ENCODE peak calls at places on chromosomes 4 and X, in nine cellular contexts. One of them, this sample, is unnamed.

GRCh38 chr4:48470135-48470534 is 13.0 kb upstream of the SLC10A4 start:
- DNase-seq in Karpas-422: no peak
- DNase-seq in HFF-Myc: no peak
- DNase-seq in M059J: no peak
- DNase-seq in KBM-7: no peak
- DNase-seq in stimulated activated CD4-positive, alpha-beta T cell treated with anti-CD3 and anti-CD28 coated beads, Interleukin-12 subunit alpha, Interleukin-12 subunit beta, amount 100 ng/mL, for 24 hours: no peak
- DNase-seq in neural crest cell: no peak
- DNase-seq in left cardiac atrium: no peak
- DNase-seq in AG08396: no peak
- DNase-seq in this sample: no peak

GRCh38 chrX:56802921-56803848 is 74.1 kb downstream of the NBDY start:
- DNase-seq in Karpas-422: peak
- DNase-seq in HFF-Myc: no peak
- DNase-seq in M059J: peak
- DNase-seq in KBM-7: no peak
- DNase-seq in stimulated activated CD4-positive, alpha-beta T cell treated with anti-CD3 and anti-CD28 coated beads, Interleukin-12 subunit alpha, Interleukin-12 subunit beta, amount 100 ng/mL, for 24 hours: peak
- DNase-seq in neural crest cell: peak
- DNase-seq in left cardiac atrium: peak
- DNase-seq in AG08396: peak
- DNase-seq in this sample: no peak

GRCh38 chr4:89997171-89997704 is 102.6 kb downstream of the MMRN1 start:
- DNase-seq in Karpas-422: no peak
- DNase-seq in HFF-Myc: no peak
- DNase-seq in M059J: no peak
- DNase-seq in KBM-7: no peak
- DNase-seq in stimulated activated CD4-positive, alpha-beta T cell treated with anti-CD3 and anti-CD28 coated beads, Interleukin-12 subunit alpha, Interleukin-12 subunit beta, amount 100 ng/mL, for 24 hours: no peak
- DNase-seq in neural crest cell: no peak
- DNase-seq in left cardiac atrium: no peak
- DNase-seq in AG08396: no peak
- DNase-seq in this sample: no peak

GRCh38 chr4:74793757-74794340 is 474 bp downstream of the BTC start:
- DNase-seq in Karpas-422: peak
- DNase-seq in HFF-Myc: no peak
- DNase-seq in M059J: peak
- DNase-seq in KBM-7: no peak
- DNase-seq in stimulated activated CD4-positive, alpha-beta T cell treated with anti-CD3 and anti-CD28 coated beads, Interleukin-12 subunit alpha, Interleukin-12 subunit beta, amount 100 ng/mL, for 24 hours: no peak
- DNase-seq in neural crest cell: peak
- DNase-seq in left cardiac atrium: peak
- DNase-seq in AG08396: peak
- DNase-seq in this sample: peak

GRCh38 chrX:108541286-108541685 is 101.6 kb downstream of the COL4A5 start:
- DNase-seq in Karpas-422: no peak
- DNase-seq in HFF-Myc: no peak
- DNase-seq in M059J: no peak
- DNase-seq in KBM-7: no peak
- DNase-seq in stimulated activated CD4-positive, alpha-beta T cell treated with anti-CD3 and anti-CD28 coated beads, Interleukin-12 subunit alpha, Interleukin-12 subunit beta, amount 100 ng/mL, for 24 hours: no peak
- DNase-seq in neural crest cell: no peak
- DNase-seq in left cardiac atrium: no peak
- DNase-seq in AG08396: no peak
- DNase-seq in this sample: no peak

GRCh38 chr4:4427478-4427870 is 40.6 kb downstream of the NSG1 start:
- DNase-seq in Karpas-422: no peak
- DNase-seq in HFF-Myc: no peak
- DNase-seq in M059J: peak
- DNase-seq in KBM-7: no peak
- DNase-seq in stimulated activated CD4-positive, alpha-beta T cell treated with anti-CD3 and anti-CD28 coated beads, Interleukin-12 subunit alpha, Interleukin-12 subunit beta, amount 100 ng/mL, for 24 hours: no peak
- DNase-seq in neural crest cell: no peak
- DNase-seq in left cardiac atrium: no peak
- DNase-seq in AG08396: no peak
- DNase-seq in this sample: no peak

GRCh38 chr4:21512351-21512750 is 436.2 kb downstream of the KCNIP4 start:
- DNase-seq in Karpas-422: peak
- DNase-seq in HFF-Myc: no peak
- DNase-seq in M059J: peak
- DNase-seq in KBM-7: peak
- DNase-seq in stimulated activated CD4-positive, alpha-beta T cell treated with anti-CD3 and anti-CD28 coated beads, Interleukin-12 subunit alpha, Interleukin-12 subunit beta, amount 100 ng/mL, for 24 hours: no peak
- DNase-seq in neural crest cell: peak
- DNase-seq in left cardiac atrium: no peak
- DNase-seq in AG08396: peak
- DNase-seq in this sample: peak

GRCh38 chr4:190017357-190018200 is 9.5 kb downstream of the FRG2 start:
- DNase-seq in Karpas-422: no peak
- DNase-seq in HFF-Myc: no peak
- DNase-seq in M059J: no peak
- DNase-seq in KBM-7: no peak
- DNase-seq in stimulated activated CD4-positive, alpha-beta T cell treated with anti-CD3 and anti-CD28 coated beads, Interleukin-12 subunit alpha, Interleukin-12 subunit beta, amount 100 ng/mL, for 24 hours: no peak
- DNase-seq in neural crest cell: no peak
- DNase-seq in left cardiac atrium: no peak
- DNase-seq in AG08396: no peak
- DNase-seq in this sample: no peak

GRCh38 chr4:17030543-17030942 is 132.1 kb upstream of the LDB2 start:
- DNase-seq in Karpas-422: no peak
- DNase-seq in HFF-Myc: peak
- DNase-seq in M059J: peak
- DNase-seq in KBM-7: no peak
- DNase-seq in stimulated activated CD4-positive, alpha-beta T cell treated with anti-CD3 and anti-CD28 coated beads, Interleukin-12 subunit alpha, Interleukin-12 subunit beta, amount 100 ng/mL, for 24 hours: no peak
- DNase-seq in neural crest cell: no peak
- DNase-seq in left cardiac atrium: no peak
- DNase-seq in AG08396: peak
- DNase-seq in this sample: peak